ENCODE peak calls at places on chromosomes 2 and 18, in ten cellular contexts. One of them, this sample, is unnamed.

GRCh38 chr2:217434183-217434620 is 568.6 kb downstream of the TNS1 start:
- DNase-seq in midbrain: peak
- DNase-seq in fibroblast of mammary gland: peak
- DNase-seq in right lobe of liver: peak
- DNase-seq in activated naive CD4-positive, alpha-beta T cell treated with anti-CD3 and anti-CD28 coated beads, Interleukin-2, amount 10 ng/mL, durations not matched to agents 7 days and 5 days: no peak
- DNase-seq in iPS-NIHi11: peak
- DNase-seq in WERI-Rb-1: peak
- DNase-seq in smooth muscle cell of the brain vasculature: peak
- DNase-seq in Calu3: peak
- DNase-seq in NCI-H1417: peak
- DNase-seq in this sample: peak

GRCh38 chr2:101831351-101831865 is 133.9 kb downstream of the MAP4K4 start:
- DNase-seq in midbrain: peak
- DNase-seq in fibroblast of mammary gland: peak
- DNase-seq in right lobe of liver: peak
- DNase-seq in activated naive CD4-positive, alpha-beta T cell treated with anti-CD3 and anti-CD28 coated beads, Interleukin-2, amount 10 ng/mL, durations not matched to agents 7 days and 5 days: peak
- DNase-seq in iPS-NIHi11: peak
- DNase-seq in WERI-Rb-1: peak
- DNase-seq in smooth muscle cell of the brain vasculature: no peak
- DNase-seq in Calu3: peak
- DNase-seq in NCI-H1417: peak
- DNase-seq in this sample: peak

GRCh38 chr2:143117225-143117624 is 12.0 kb upstream of the ARHGAP15 start:
- DNase-seq in midbrain: no peak
- DNase-seq in fibroblast of mammary gland: no peak
- DNase-seq in right lobe of liver: no peak
- DNase-seq in activated naive CD4-positive, alpha-beta T cell treated with anti-CD3 and anti-CD28 coated beads, Interleukin-2, amount 10 ng/mL, durations not matched to agents 7 days and 5 days: no peak
- DNase-seq in iPS-NIHi11: no peak
- DNase-seq in WERI-Rb-1: no peak
- DNase-seq in smooth muscle cell of the brain vasculature: no peak
- DNase-seq in Calu3: no peak
- DNase-seq in NCI-H1417: no peak
- DNase-seq in this sample: no peak

GRCh38 chr2:70965506-70965905 is 12.9 kb upstream of the ANKRD53 start:
- DNase-seq in midbrain: no peak
- DNase-seq in fibroblast of mammary gland: no peak
- DNase-seq in right lobe of liver: peak
- DNase-seq in activated naive CD4-positive, alpha-beta T cell treated with anti-CD3 and anti-CD28 coated beads, Interleukin-2, amount 10 ng/mL, durations not matched to agents 7 days and 5 days: no peak
- DNase-seq in iPS-NIHi11: no peak
- DNase-seq in WERI-Rb-1: no peak
- DNase-seq in smooth muscle cell of the brain vasculature: no peak
- DNase-seq in Calu3: no peak
- DNase-seq in NCI-H1417: no peak
- DNase-seq in this sample: no peak

GRCh38 chr2:108855194-108855593 is 68.6 kb downstream of the CCDC138 start:
- DNase-seq in midbrain: peak
- DNase-seq in fibroblast of mammary gland: peak
- DNase-seq in right lobe of liver: no peak
- DNase-seq in activated naive CD4-positive, alpha-beta T cell treated with anti-CD3 and anti-CD28 coated beads, Interleukin-2, amount 10 ng/mL, durations not matched to agents 7 days and 5 days: no peak
- DNase-seq in iPS-NIHi11: no peak
- DNase-seq in WERI-Rb-1: no peak
- DNase-seq in smooth muscle cell of the brain vasculature: no peak
- DNase-seq in Calu3: no peak
- DNase-seq in NCI-H1417: no peak
- DNase-seq in this sample: peak

GRCh38 chr2:125259441-125259840 is 1234.4 kb downstream of the CNTNAP5 start:
- DNase-seq in midbrain: no peak
- DNase-seq in fibroblast of mammary gland: no peak
- DNase-seq in right lobe of liver: no peak
- DNase-seq in activated naive CD4-positive, alpha-beta T cell treated with anti-CD3 and anti-CD28 coated beads, Interleukin-2, amount 10 ng/mL, durations not matched to agents 7 days and 5 days: no peak
- DNase-seq in iPS-NIHi11: no peak
- DNase-seq in WERI-Rb-1: no peak
- DNase-seq in smooth muscle cell of the brain vasculature: no peak
- DNase-seq in Calu3: no peak
- DNase-seq in NCI-H1417: no peak
- DNase-seq in this sample: no peak

GRCh38 chr18:13541621-13542519 is 184.5 kb downstream of the FAM210A start:
- DNase-seq in midbrain: no peak
- DNase-seq in fibroblast of mammary gland: no peak
- DNase-seq in right lobe of liver: peak
- DNase-seq in activated naive CD4-positive, alpha-beta T cell treated with anti-CD3 and anti-CD28 coated beads, Interleukin-2, amount 10 ng/mL, durations not matched to agents 7 days and 5 days: no peak
- DNase-seq in iPS-NIHi11: no peak
- DNase-seq in WERI-Rb-1: no peak
- DNase-seq in smooth muscle cell of the brain vasculature: no peak
- DNase-seq in Calu3: no peak
- DNase-seq in NCI-H1417: no peak
- DNase-seq in this sample: peak

GRCh38 chr18:21739604-21740473 is 753 bp upstream of the MIB1 start:
- DNase-seq in midbrain: peak
- DNase-seq in fibroblast of mammary gland: peak
- DNase-seq in right lobe of liver: no peak
- DNase-seq in activated naive CD4-positive, alpha-beta T cell treated with anti-CD3 and anti-CD28 coated beads, Interleukin-2, amount 10 ng/mL, durations not matched to agents 7 days and 5 days: no peak
- DNase-seq in iPS-NIHi11: no peak
- DNase-seq in WERI-Rb-1: no peak
- DNase-seq in smooth muscle cell of the brain vasculature: no peak
- DNase-seq in Calu3: no peak
- DNase-seq in NCI-H1417: no peak
- DNase-seq in this sample: no peak

GRCh38 chr2:190835303-190835930 is 45.2 kb upstream of the GLS start:
- DNase-seq in midbrain: no peak
- DNase-seq in fibroblast of mammary gland: peak
- DNase-seq in right lobe of liver: no peak
- DNase-seq in activated naive CD4-positive, alpha-beta T cell treated with anti-CD3 and anti-CD28 coated beads, Interleukin-2, amount 10 ng/mL, durations not matched to agents 7 days and 5 days: no peak
- DNase-seq in iPS-NIHi11: peak
- DNase-seq in WERI-Rb-1: no peak
- DNase-seq in smooth muscle cell of the brain vasculature: peak
- DNase-seq in Calu3: peak
- DNase-seq in NCI-H1417: no peak
- DNase-seq in this sample: peak

GRCh38 chr2:227536445-227536844 is 62.2 kb upstream of the SCYGR2 start:
- DNase-seq in midbrain: peak
- DNase-seq in fibroblast of mammary gland: no peak
- DNase-seq in right lobe of liver: no peak
- DNase-seq in activated naive CD4-positive, alpha-beta T cell treated with anti-CD3 and anti-CD28 coated beads, Interleukin-2, amount 10 ng/mL, durations not matched to agents 7 days and 5 days: no peak
- DNase-seq in iPS-NIHi11: no peak
- DNase-seq in WERI-Rb-1: no peak
- DNase-seq in smooth muscle cell of the brain vasculature: peak
- DNase-seq in Calu3: no peak
- DNase-seq in NCI-H1417: no peak
- DNase-seq in this sample: peak

GRCh38 chr2:177275041-177275440 is 10.5 kb upstream of the NFE2L2 start:
- DNase-seq in midbrain: no peak
- DNase-seq in fibroblast of mammary gland: peak
- DNase-seq in right lobe of liver: no peak
- DNase-seq in activated naive CD4-positive, alpha-beta T cell treated with anti-CD3 and anti-CD28 coated beads, Interleukin-2, amount 10 ng/mL, durations not matched to agents 7 days and 5 days: no peak
- DNase-seq in iPS-NIHi11: no peak
- DNase-seq in WERI-Rb-1: no peak
- DNase-seq in smooth muscle cell of the brain vasculature: no peak
- DNase-seq in Calu3: no peak
- DNase-seq in NCI-H1417: no peak
- DNase-seq in this sample: peak

GRCh38 chr2:218982312-218983262 is 2.4 kb downstream of the FEV start:
- DNase-seq in midbrain: no peak
- DNase-seq in fibroblast of mammary gland: no peak
- DNase-seq in right lobe of liver: no peak
- DNase-seq in activated naive CD4-positive, alpha-beta T cell treated with anti-CD3 and anti-CD28 coated beads, Interleukin-2, amount 10 ng/mL, durations not matched to agents 7 days and 5 days: no peak
- DNase-seq in iPS-NIHi11: no peak
- DNase-seq in WERI-Rb-1: no peak
- DNase-seq in smooth muscle cell of the brain vasculature: no peak
- DNase-seq in Calu3: no peak
- DNase-seq in NCI-H1417: no peak
- DNase-seq in this sample: no peak

GRCh38 chr2:39377226-39377939 is 59.7 kb downstream of the MAP4K3 start:
- DNase-seq in midbrain: no peak
- DNase-seq in fibroblast of mammary gland: no peak
- DNase-seq in right lobe of liver: no peak
- DNase-seq in activated naive CD4-positive, alpha-beta T cell treated with anti-CD3 and anti-CD28 coated beads, Interleukin-2, amount 10 ng/mL, durations not matched to agents 7 days and 5 days: no peak
- DNase-seq in iPS-NIHi11: no peak
- DNase-seq in WERI-Rb-1: no peak
- DNase-seq in smooth muscle cell of the brain vasculature: no peak
- DNase-seq in Calu3: no peak
- DNase-seq in NCI-H1417: no peak
- DNase-seq in this sample: peak

GRCh38 chr2:127386764-127387654 is 766 bp downstream of the MAP3K2 start:
- DNase-seq in midbrain: peak
- DNase-seq in fibroblast of mammary gland: peak
- DNase-seq in right lobe of liver: peak
- DNase-seq in activated naive CD4-positive, alpha-beta T cell treated with anti-CD3 and anti-CD28 coated beads, Interleukin-2, amount 10 ng/mL, durations not matched to agents 7 days and 5 days: peak
- DNase-seq in iPS-NIHi11: peak
- DNase-seq in WERI-Rb-1: peak
- DNase-seq in smooth muscle cell of the brain vasculature: no peak
- DNase-seq in Calu3: peak
- DNase-seq in NCI-H1417: peak
- DNase-seq in this sample: peak

GRCh38 chr18:55465313-55465712 is 122.7 kb downstream of the TCF4 start:
- DNase-seq in midbrain: no peak
- DNase-seq in fibroblast of mammary gland: no peak
- DNase-seq in right lobe of liver: no peak
- DNase-seq in activated naive CD4-positive, alpha-beta T cell treated with anti-CD3 and anti-CD28 coated beads, Interleukin-2, amount 10 ng/mL, durations not matched to agents 7 days and 5 days: no peak
- DNase-seq in iPS-NIHi11: no peak
- DNase-seq in WERI-Rb-1: no peak
- DNase-seq in smooth muscle cell of the brain vasculature: no peak
- DNase-seq in Calu3: no peak
- DNase-seq in NCI-H1417: no peak
- DNase-seq in this sample: peak

GRCh38 chr2:35585972-35586371 is 769.6 kb upstream of the CRIM1 start:
- DNase-seq in midbrain: no peak
- DNase-seq in fibroblast of mammary gland: peak
- DNase-seq in right lobe of liver: no peak
- DNase-seq in activated naive CD4-positive, alpha-beta T cell treated with anti-CD3 and anti-CD28 coated beads, Interleukin-2, amount 10 ng/mL, durations not matched to agents 7 days and 5 days: no peak
- DNase-seq in iPS-NIHi11: no peak
- DNase-seq in WERI-Rb-1: no peak
- DNase-seq in smooth muscle cell of the brain vasculature: no peak
- DNase-seq in Calu3: no peak
- DNase-seq in NCI-H1417: no peak
- DNase-seq in this sample: no peak

GRCh38 chr2:184555352-184555751 is 43.0 kb upstream of the ZNF804A start:
- DNase-seq in midbrain: no peak
- DNase-seq in fibroblast of mammary gland: no peak
- DNase-seq in right lobe of liver: no peak
- DNase-seq in activated naive CD4-positive, alpha-beta T cell treated with anti-CD3 and anti-CD28 coated beads, Interleukin-2, amount 10 ng/mL, durations not matched to agents 7 days and 5 days: no peak
- DNase-seq in iPS-NIHi11: no peak
- DNase-seq in WERI-Rb-1: no peak
- DNase-seq in smooth muscle cell of the brain vasculature: no peak
- DNase-seq in Calu3: no peak
- DNase-seq in NCI-H1417: no peak
- DNase-seq in this sample: no peak

GRCh38 chr2:130391872-130392670 is 36.2 kb downstream of the PTPN18 start:
- DNase-seq in midbrain: peak
- DNase-seq in fibroblast of mammary gland: no peak
- DNase-seq in right lobe of liver: peak
- DNase-seq in activated naive CD4-positive, alpha-beta T cell treated with anti-CD3 and anti-CD28 coated beads, Interleukin-2, amount 10 ng/mL, durations not matched to agents 7 days and 5 days: no peak
- DNase-seq in iPS-NIHi11: no peak
- DNase-seq in WERI-Rb-1: peak
- DNase-seq in smooth muscle cell of the brain vasculature: no peak
- DNase-seq in Calu3: no peak
- DNase-seq in NCI-H1417: no peak
- DNase-seq in this sample: peak

GRCh38 chr18:23803755-23804154 is 114.5 kb downstream of the LAMA3 start:
- DNase-seq in midbrain: no peak
- DNase-seq in fibroblast of mammary gland: no peak
- DNase-seq in right lobe of liver: no peak
- DNase-seq in activated naive CD4-positive, alpha-beta T cell treated with anti-CD3 and anti-CD28 coated beads, Interleukin-2, amount 10 ng/mL, durations not matched to agents 7 days and 5 days: no peak
- DNase-seq in iPS-NIHi11: no peak
- DNase-seq in WERI-Rb-1: no peak
- DNase-seq in smooth muscle cell of the brain vasculature: no peak
- DNase-seq in Calu3: no peak
- DNase-seq in NCI-H1417: no peak
- DNase-seq in this sample: no peak

GRCh38 chr18:39571511-39571910 is 2005.9 kb upstream of the CELF4 start:
- DNase-seq in midbrain: no peak
- DNase-seq in fibroblast of mammary gland: peak
- DNase-seq in right lobe of liver: no peak
- DNase-seq in activated naive CD4-positive, alpha-beta T cell treated with anti-CD3 and anti-CD28 coated beads, Interleukin-2, amount 10 ng/mL, durations not matched to agents 7 days and 5 days: no peak
- DNase-seq in iPS-NIHi11: peak
- DNase-seq in WERI-Rb-1: no peak
- DNase-seq in smooth muscle cell of the brain vasculature: no peak
- DNase-seq in Calu3: peak
- DNase-seq in NCI-H1417: no peak
- DNase-seq in this sample: peak

GRCh38 chr2:124704056-124704644 is 679.1 kb downstream of the CNTNAP5 start:
- DNase-seq in midbrain: no peak
- DNase-seq in fibroblast of mammary gland: no peak
- DNase-seq in right lobe of liver: no peak
- DNase-seq in activated naive CD4-positive, alpha-beta T cell treated with anti-CD3 and anti-CD28 coated beads, Interleukin-2, amount 10 ng/mL, durations not matched to agents 7 days and 5 days: no peak
- DNase-seq in iPS-NIHi11: no peak
- DNase-seq in WERI-Rb-1: peak
- DNase-seq in smooth muscle cell of the brain vasculature: no peak
- DNase-seq in Calu3: no peak
- DNase-seq in NCI-H1417: no peak
- DNase-seq in this sample: no peak

GRCh38 chr2:157331696-157332095 is 6.1 kb upstream of the ERMN start:
- DNase-seq in midbrain: no peak
- DNase-seq in fibroblast of mammary gland: no peak
- DNase-seq in right lobe of liver: no peak
- DNase-seq in activated naive CD4-positive, alpha-beta T cell treated with anti-CD3 and anti-CD28 coated beads, Interleukin-2, amount 10 ng/mL, durations not matched to agents 7 days and 5 days: peak
- DNase-seq in iPS-NIHi11: no peak
- DNase-seq in WERI-Rb-1: no peak
- DNase-seq in smooth muscle cell of the brain vasculature: no peak
- DNase-seq in Calu3: no peak
- DNase-seq in NCI-H1417: no peak
- DNase-seq in this sample: no peak

GRCh38 chr2:101596346-101596745 is 101.2 kb upstream of the MAP4K4 start:
- DNase-seq in midbrain: no peak
- DNase-seq in fibroblast of mammary gland: peak
- DNase-seq in right lobe of liver: no peak
- DNase-seq in activated naive CD4-positive, alpha-beta T cell treated with anti-CD3 and anti-CD28 coated beads, Interleukin-2, amount 10 ng/mL, durations not matched to agents 7 days and 5 days: no peak
- DNase-seq in iPS-NIHi11: no peak
- DNase-seq in WERI-Rb-1: no peak
- DNase-seq in smooth muscle cell of the brain vasculature: no peak
- DNase-seq in Calu3: no peak
- DNase-seq in NCI-H1417: no peak
- DNase-seq in this sample: peak